ENCODE peak calls at places on chromosomes 11 and 22, in nine cellular contexts. One of them, this sample, is unnamed.

GRCh38 chr11:72144807-72145565 is 9.5 kb downstream of the FOLR3 start:
- DNase-seq in H1: no peak
- DNase-seq in GM12891: no peak
- DNase-seq in stomach: no peak
- DNase-seq in spleen: no peak
- DNase-seq in HepG2: no peak
- DNase-seq in sigmoid colon: no peak
- DNase-seq in esophagus muscularis mucosa: no peak
- DNase-seq in HCT116: no peak
- DNase-seq in this sample: no peak

GRCh38 chr22:17997456-17997855 is 26.9 kb downstream of the MICAL3 start:
- DNase-seq in H1: no peak
- DNase-seq in GM12891: no peak
- DNase-seq in stomach: no peak
- DNase-seq in spleen: no peak
- DNase-seq in HepG2: no peak
- DNase-seq in sigmoid colon: peak
- DNase-seq in esophagus muscularis mucosa: no peak
- DNase-seq in HCT116: no peak
- DNase-seq in this sample: no peak

GRCh38 chr11:29452131-29452530 is 564.7 kb downstream of the KCNA4 start:
- DNase-seq in H1: no peak
- DNase-seq in GM12891: no peak
- DNase-seq in stomach: no peak
- DNase-seq in spleen: no peak
- DNase-seq in HepG2: no peak
- DNase-seq in sigmoid colon: no peak
- DNase-seq in esophagus muscularis mucosa: no peak
- DNase-seq in HCT116: no peak
- DNase-seq in this sample: no peak

GRCh38 chr11:76459299-76459698 is 14.5 kb downstream of the EMSY start:
- DNase-seq in H1: no peak
- DNase-seq in GM12891: no peak
- DNase-seq in stomach: no peak
- DNase-seq in spleen: no peak
- DNase-seq in HepG2: no peak
- DNase-seq in sigmoid colon: no peak
- DNase-seq in esophagus muscularis mucosa: no peak
- DNase-seq in HCT116: peak
- DNase-seq in this sample: no peak

GRCh38 chr22:26515938-26516337 is 3.7 kb upstream of the TFIP11 start:
- DNase-seq in H1: no peak
- DNase-seq in GM12891: no peak
- DNase-seq in stomach: no peak
- DNase-seq in spleen: no peak
- DNase-seq in HepG2: no peak
- DNase-seq in sigmoid colon: no peak
- DNase-seq in esophagus muscularis mucosa: no peak
- DNase-seq in HCT116: no peak
- DNase-seq in this sample: no peak

GRCh38 chr11:3120071-3120792 is 44.9 kb downstream of the OSBPL5 start:
- DNase-seq in H1: no peak
- DNase-seq in GM12891: no peak
- DNase-seq in stomach: peak
- DNase-seq in spleen: peak
- DNase-seq in HepG2: no peak
- DNase-seq in sigmoid colon: peak
- DNase-seq in esophagus muscularis mucosa: no peak
- DNase-seq in HCT116: no peak
- DNase-seq in this sample: no peak

GRCh38 chr11:45653277-45653676 is 12.1 kb downstream of the CHST1 start:
- DNase-seq in H1: no peak
- DNase-seq in GM12891: no peak
- DNase-seq in stomach: no peak
- DNase-seq in spleen: no peak
- DNase-seq in HepG2: no peak
- DNase-seq in sigmoid colon: no peak
- DNase-seq in esophagus muscularis mucosa: no peak
- DNase-seq in HCT116: no peak
- DNase-seq in this sample: no peak

GRCh38 chr11:22832315-22833041 is 2.9 kb upstream of the SVIP start:
- DNase-seq in H1: no peak
- DNase-seq in GM12891: no peak
- DNase-seq in stomach: no peak
- DNase-seq in spleen: no peak
- DNase-seq in HepG2: peak
- DNase-seq in sigmoid colon: no peak
- DNase-seq in esophagus muscularis mucosa: no peak
- DNase-seq in HCT116: peak
- DNase-seq in this sample: no peak

GRCh38 chr22:45576273-45576625 is 73.6 kb downstream of the FBLN1 start:
- DNase-seq in H1: no peak
- DNase-seq in GM12891: no peak
- DNase-seq in stomach: no peak
- DNase-seq in spleen: no peak
- DNase-seq in HepG2: no peak
- DNase-seq in sigmoid colon: no peak
- DNase-seq in esophagus muscularis mucosa: no peak
- DNase-seq in HCT116: no peak
- DNase-seq in this sample: no peak

GRCh38 chr11:413120-414081 is 1.4 kb downstream of the SIGIRR start:
- DNase-seq in H1: no peak
- DNase-seq in GM12891: no peak
- DNase-seq in stomach: no peak
- DNase-seq in spleen: peak
- DNase-seq in HepG2: no peak
- DNase-seq in sigmoid colon: no peak
- DNase-seq in esophagus muscularis mucosa: no peak
- DNase-seq in HCT116: no peak
- DNase-seq in this sample: no peak

GRCh38 chr11:94201004-94201465 is 72.4 kb downstream of the PANX1 start:
- DNase-seq in H1: no peak
- DNase-seq in GM12891: no peak
- DNase-seq in stomach: no peak
- DNase-seq in spleen: no peak
- DNase-seq in HepG2: peak
- DNase-seq in sigmoid colon: no peak
- DNase-seq in esophagus muscularis mucosa: peak
- DNase-seq in HCT116: no peak
- DNase-seq in this sample: no peak

GRCh38 chr11:103959279-103959930 is 77.0 kb upstream of the DDI1 start:
- DNase-seq in H1: no peak
- DNase-seq in GM12891: no peak
- DNase-seq in stomach: no peak
- DNase-seq in spleen: no peak
- DNase-seq in HepG2: no peak
- DNase-seq in sigmoid colon: no peak
- DNase-seq in esophagus muscularis mucosa: no peak
- DNase-seq in HCT116: no peak
- DNase-seq in this sample: peak

GRCh38 chr11:2932850-2933251 is 3.6 kb upstream of the PHLDA2 start:
- DNase-seq in H1: no peak
- DNase-seq in GM12891: no peak
- DNase-seq in stomach: no peak
- DNase-seq in spleen: peak
- DNase-seq in HepG2: no peak
- DNase-seq in sigmoid colon: peak
- DNase-seq in esophagus muscularis mucosa: no peak
- DNase-seq in HCT116: no peak
- DNase-seq in this sample: no peak

GRCh38 chr11:35579557-35580396 is 38.5 kb upstream of the FJX1 start:
- DNase-seq in H1: no peak
- DNase-seq in GM12891: no peak
- DNase-seq in stomach: no peak
- DNase-seq in spleen: no peak
- DNase-seq in HepG2: peak
- DNase-seq in sigmoid colon: no peak
- DNase-seq in esophagus muscularis mucosa: peak
- DNase-seq in HCT116: peak
- DNase-seq in this sample: no peak

GRCh38 chr11:803770-804598 is 1.0 kb downstream of the PIDD1 start:
- DNase-seq in H1: no peak
- DNase-seq in GM12891: no peak
- DNase-seq in stomach: no peak
- DNase-seq in spleen: peak
- DNase-seq in HepG2: no peak
- DNase-seq in sigmoid colon: no peak
- DNase-seq in esophagus muscularis mucosa: no peak
- DNase-seq in HCT116: no peak
- DNase-seq in this sample: no peak

GRCh38 chr22:50074551-50075042 is 10.6 kb downstream of the MLC1 start:
- DNase-seq in H1: no peak
- DNase-seq in GM12891: no peak
- DNase-seq in stomach: peak
- DNase-seq in spleen: no peak
- DNase-seq in HepG2: no peak
- DNase-seq in sigmoid colon: no peak
- DNase-seq in esophagus muscularis mucosa: no peak
- DNase-seq in HCT116: no peak
- DNase-seq in this sample: no peak

DNA sequence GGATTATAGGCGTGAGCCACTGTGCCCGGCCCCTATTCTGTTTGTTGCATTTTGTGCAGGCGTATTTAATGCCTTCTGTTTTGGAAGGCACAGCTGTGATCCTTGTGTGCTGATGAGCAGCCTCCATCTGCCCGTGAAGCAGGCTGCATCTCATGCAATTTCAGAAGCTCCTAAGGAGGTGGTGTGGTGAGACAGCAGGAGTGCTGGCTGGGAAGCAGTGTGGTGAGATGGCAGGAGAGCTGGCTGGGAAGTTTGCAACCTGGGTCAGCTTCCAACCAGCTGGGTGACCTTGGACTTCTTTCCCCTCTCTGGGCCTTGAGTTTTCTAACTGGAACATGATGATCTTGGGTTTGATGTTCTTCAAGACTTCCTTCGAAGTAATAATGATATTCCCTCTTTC is 525.1 kb downstream of the TBC1D22A start:
- DNase-seq in H1: no peak
- DNase-seq in GM12891: no peak
- DNase-seq in stomach: no peak
- DNase-seq in spleen: no peak
- DNase-seq in HepG2: no peak
- DNase-seq in sigmoid colon: peak
- DNase-seq in esophagus muscularis mucosa: no peak
- DNase-seq in HCT116: no peak
- DNase-seq in this sample: no peak
- TF ChIP-seq POLR2AphosphoS5 in H1: no peak
- TF ChIP-seq POLR2AphosphoS5 in GM12891: no peak
- TF ChIP-seq POLR2AphosphoS5 in stomach: no peak
- TF ChIP-seq POLR2AphosphoS5 in spleen: no peak
- TF ChIP-seq POLR2AphosphoS5 in HepG2: no peak
- TF ChIP-seq POLR2AphosphoS5 in sigmoid colon: no peak
- TF ChIP-seq POLR2AphosphoS5 in esophagus muscularis mucosa: no peak
- TF ChIP-seq POLR2AphosphoS5 in HCT116: no peak
- TF ChIP-seq POLR2AphosphoS5 in this sample: no peak

DNA sequence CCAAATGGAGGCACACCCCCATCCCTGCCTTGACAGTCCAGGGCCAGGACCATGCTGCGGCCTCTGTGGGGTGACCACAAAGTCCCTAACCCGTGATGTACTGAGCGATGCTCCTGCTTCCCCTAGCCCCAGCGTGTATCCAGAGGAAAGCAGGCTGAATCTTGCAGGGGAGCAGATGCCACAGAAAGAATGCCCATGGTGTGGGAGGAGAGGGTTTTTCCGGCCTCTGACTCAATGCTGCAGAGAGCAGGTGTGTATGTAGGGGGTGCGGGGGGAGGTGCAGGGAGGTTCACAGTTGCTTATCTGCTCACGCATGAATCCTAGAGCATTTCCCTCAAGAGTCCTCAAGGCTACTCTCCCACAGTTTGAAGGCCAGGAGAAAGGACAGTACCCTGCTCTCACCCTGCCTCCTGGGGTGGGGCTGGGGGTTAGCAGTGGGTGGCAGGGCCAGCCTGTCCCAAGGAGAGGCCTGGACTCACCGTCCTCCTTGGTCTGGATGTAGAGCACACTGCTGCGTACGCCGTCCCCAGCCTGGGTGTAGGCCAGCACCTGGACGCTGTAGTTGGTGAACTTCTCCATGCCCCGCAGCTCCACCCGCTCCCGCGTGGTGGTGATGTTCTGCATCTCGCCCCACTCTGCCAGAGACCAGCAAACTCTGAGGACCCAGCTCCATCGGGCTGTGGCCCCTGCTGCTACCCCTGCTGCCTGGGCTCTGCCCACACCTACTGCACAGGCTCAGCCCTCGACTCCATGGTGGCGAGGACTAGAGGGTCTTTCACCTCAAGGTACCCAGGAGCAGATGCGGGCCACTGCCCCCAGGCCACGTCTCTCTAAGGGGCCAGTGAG is 130.8 kb downstream of the CEP164 start:
- DNase-seq in H1: no peak
- DNase-seq in GM12891: peak
- DNase-seq in stomach: no peak
- DNase-seq in spleen: peak
- DNase-seq in HepG2: no peak
- DNase-seq in sigmoid colon: no peak
- DNase-seq in esophagus muscularis mucosa: no peak
- DNase-seq in HCT116: no peak
- DNase-seq in this sample: peak
- TF ChIP-seq POLR2A in H1: no peak
- TF ChIP-seq POLR2A in GM12891: no peak
- TF ChIP-seq POLR2A in stomach: no peak
- TF ChIP-seq POLR2A in spleen: no peak
- TF ChIP-seq POLR2A in HepG2: no peak
- TF ChIP-seq POLR2A in sigmoid colon: no peak
- TF ChIP-seq POLR2A in esophagus muscularis mucosa: no peak
- TF ChIP-seq POLR2A in HCT116: no peak
- TF ChIP-seq POLR2A in this sample: peak

GRCh38 chr11:63478896-63479295 is 12.1 kb downstream of the PLAAT5 start:
- DNase-seq in H1: peak
- DNase-seq in GM12891: peak
- DNase-seq in stomach: peak
- DNase-seq in spleen: no peak
- DNase-seq in HepG2: peak
- DNase-seq in sigmoid colon: peak
- DNase-seq in esophagus muscularis mucosa: no peak
- DNase-seq in HCT116: peak
- DNase-seq in this sample: peak
- TF ChIP-seq POLR2AphosphoS5 in H1: no peak
- TF ChIP-seq POLR2AphosphoS5 in GM12891: no peak
- TF ChIP-seq POLR2AphosphoS5 in stomach: no peak
- TF ChIP-seq POLR2AphosphoS5 in spleen: no peak
- TF ChIP-seq POLR2AphosphoS5 in HepG2: no peak
- TF ChIP-seq POLR2AphosphoS5 in sigmoid colon: no peak
- TF ChIP-seq POLR2AphosphoS5 in esophagus muscularis mucosa: peak
- TF ChIP-seq POLR2AphosphoS5 in HCT116: no peak
- TF ChIP-seq POLR2AphosphoS5 in this sample: no peak

DNA sequence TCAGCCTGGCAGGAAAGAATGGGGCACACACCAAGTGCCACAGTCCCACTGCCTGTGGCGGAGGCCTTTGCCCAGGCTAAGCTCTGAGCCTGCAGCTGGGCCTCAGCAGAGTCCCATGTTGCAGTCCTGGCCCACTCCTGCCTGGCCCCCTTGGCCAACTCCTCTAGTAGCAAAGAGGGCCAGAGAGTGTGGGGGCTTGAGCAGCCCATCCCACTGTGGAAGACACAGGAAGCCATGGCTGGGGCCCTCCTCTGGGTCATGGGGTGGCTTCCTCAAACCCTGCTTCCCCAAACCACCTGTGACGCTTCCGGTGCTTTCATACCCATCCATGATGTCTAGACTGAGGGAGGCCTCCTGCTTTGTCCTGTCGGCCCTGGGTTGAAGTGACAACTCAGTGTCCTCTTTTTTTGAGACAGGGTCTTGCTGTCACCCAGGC is 5.8 kb downstream of the RPS19BP1 start:
- DNase-seq in H1: no peak
- DNase-seq in GM12891: no peak
- DNase-seq in stomach: no peak
- DNase-seq in spleen: peak
- DNase-seq in HepG2: no peak
- DNase-seq in sigmoid colon: no peak
- DNase-seq in esophagus muscularis mucosa: no peak
- DNase-seq in HCT116: no peak
- DNase-seq in this sample: no peak
- TF ChIP-seq POLR2A in H1: peak
- TF ChIP-seq POLR2A in GM12891: no peak
- TF ChIP-seq POLR2A in stomach: no peak
- TF ChIP-seq POLR2A in spleen: no peak
- TF ChIP-seq POLR2A in HepG2: no peak
- TF ChIP-seq POLR2A in sigmoid colon: no peak
- TF ChIP-seq POLR2A in esophagus muscularis mucosa: no peak
- TF ChIP-seq POLR2A in HCT116: no peak
- TF ChIP-seq POLR2A in this sample: peak